ENCODE peak calls at places on chromosomes 12 and 14, in four cellular contexts. Q is fibroblast of lung, X is epithelial cell of esophagus, L is prostate gland. W is an unnamed sample.

GRCh38 chr12:30719060-30719459 is 23.4 kb upstream of the IPO8 start:
- DNase-seq in Q (peak), L (no peak), X (peak), W (no peak)

GRCh38 chr12:107525063-107525718 is 160.4 kb upstream of the PWP1 start:
- DNase-seq in L (no peak), X (no peak), Q (no peak), W (no peak)

GRCh38 chr14:33065634-33066033 is 127.0 kb downstream of the NPAS3 start:
- DNase-seq in L (no peak), Q (no peak), X (no peak), W (no peak)

GRCh38 chr12:126676426-126676825 is 1590.5 kb upstream of the TMEM132C start:
- DNase-seq in Q (peak), X (no peak), L (no peak), W (no peak)

GRCh38 chr12:104720346-104721064 is 237.6 kb downstream of the SLC41A2 start:
- DNase-seq in X (no peak), L (no peak), Q (peak), W (no peak)

GRCh38 chr12:131093971-131094830 is 140.5 kb downstream of the ADGRD1 start:
- DNase-seq in Q (no peak), X (no peak), L (no peak), W (no peak)

GRCh38 chr14:35829449-35829848 is 3.3 kb downstream of the BRMS1L start:
- DNase-seq in L (no peak), Q (peak), X (no peak), W (no peak)

GRCh38 chr12:40002178-40003169 is 103.4 kb downstream of the SLC2A13 start:
- DNase-seq in X (no peak), L (no peak), Q (no peak), W (no peak)

DNA sequence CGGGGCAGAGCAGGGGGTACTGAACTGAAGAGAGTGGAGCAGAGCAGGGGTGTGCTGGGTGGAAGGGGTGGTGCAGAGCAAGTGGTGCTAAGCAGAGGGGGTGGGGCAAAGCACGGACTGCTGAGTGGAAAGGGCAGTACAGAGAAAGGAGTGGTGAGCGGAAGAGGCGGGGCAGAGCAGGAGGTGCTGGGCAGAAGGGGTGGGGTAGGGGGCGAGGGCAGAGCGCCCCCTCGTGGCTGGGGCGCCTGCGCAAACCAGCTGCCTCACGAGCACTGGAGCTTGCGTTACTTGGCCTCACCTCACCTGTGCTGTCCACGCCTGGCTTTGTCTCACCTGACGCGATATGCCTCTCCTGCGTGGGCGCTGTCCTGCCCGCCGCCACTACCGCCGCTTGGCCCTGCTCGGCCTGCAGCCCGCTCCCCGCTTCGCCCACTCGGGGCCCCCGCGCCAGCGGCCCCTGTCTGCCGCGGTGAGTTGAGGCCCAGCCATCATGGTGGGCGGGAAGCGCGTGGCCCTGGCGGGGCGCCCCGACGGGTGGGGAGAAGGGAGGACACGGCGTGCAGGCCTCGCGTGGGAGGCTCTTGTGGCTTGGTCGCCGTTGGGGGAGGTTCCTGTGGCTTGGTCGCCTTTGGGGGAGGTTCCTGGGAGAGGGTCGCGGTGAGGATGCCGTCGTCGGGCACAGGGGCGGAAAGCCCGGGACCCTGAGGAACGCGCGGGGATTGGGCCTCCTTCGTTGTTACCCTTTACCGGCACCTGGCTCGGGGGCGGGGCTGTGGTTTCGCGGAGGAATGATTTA is at the start of gene COX8C:
- DNase-seq in X (no peak), L (no peak), Q (no peak), W (no peak)
- TF ChIP-seq CTCF in X (no peak), L (no peak), Q (no peak), W (no peak)

DNA sequence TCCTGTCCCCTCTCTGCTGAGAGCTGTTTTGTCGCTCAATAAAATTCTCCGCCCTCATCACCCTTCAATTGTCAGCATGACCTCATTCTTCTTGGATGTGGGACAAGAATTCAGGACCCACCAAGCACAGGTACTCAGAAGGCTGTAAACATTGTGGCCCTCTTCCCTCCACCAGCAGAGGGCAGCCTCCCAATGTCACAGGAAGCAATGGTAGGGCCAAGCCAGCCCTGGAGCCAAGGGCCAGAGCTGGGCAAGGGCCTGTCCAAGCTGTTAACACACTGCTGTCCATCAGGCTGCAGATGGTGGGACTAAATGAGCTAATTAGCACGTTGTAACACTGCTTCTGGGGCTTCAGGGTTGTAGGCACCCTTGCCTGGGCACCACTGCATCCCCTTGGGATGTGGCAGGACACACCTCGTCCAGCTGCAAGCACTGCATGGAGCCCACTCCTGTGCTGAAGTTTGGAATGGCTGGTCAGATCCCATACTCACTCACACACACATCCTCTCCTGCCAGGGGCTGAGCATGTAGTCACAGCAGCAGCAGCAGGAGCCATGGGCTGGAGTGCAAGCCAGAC is 62.7 kb upstream of the HECTD1 start:
- DNase-seq in X (no peak), L (no peak), Q (no peak), W (no peak)
- TF ChIP-seq CTCF in X (peak), L (no peak), Q (no peak), W (no peak)

DNA sequence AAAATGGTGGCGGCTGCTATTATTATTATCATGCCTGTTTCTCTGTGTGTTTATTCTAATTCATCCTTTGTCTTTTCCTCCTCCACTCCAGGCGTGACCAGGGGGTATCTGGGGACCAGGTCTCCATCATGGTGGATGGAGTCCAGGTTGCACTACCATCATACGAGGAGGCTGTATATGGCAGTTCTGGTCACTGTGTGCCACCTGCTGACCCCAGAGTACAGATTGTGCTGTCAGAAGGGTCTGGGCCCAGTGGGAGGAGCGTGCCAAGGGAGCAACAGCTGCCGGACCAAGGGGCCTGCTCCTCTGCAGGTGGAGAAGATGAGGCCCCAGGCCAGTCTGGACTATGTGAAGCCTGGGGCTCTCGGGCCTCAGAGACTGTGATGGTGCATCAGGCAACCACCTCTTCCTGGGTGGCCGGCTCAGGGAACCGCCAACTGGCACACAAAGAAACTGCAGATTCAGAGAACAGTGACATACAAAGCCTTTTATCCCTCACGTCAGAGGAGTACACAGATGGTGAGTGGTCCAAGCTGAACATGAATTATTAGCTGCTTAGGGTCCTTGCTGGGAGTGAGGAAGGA is 58.3 kb upstream of the SRSF5 start:
- DNase-seq in Q (no peak), X (peak), L (no peak), W (no peak)
- TF ChIP-seq CTCF in Q (peak), X (peak), L (peak), W (no peak)

DNA sequence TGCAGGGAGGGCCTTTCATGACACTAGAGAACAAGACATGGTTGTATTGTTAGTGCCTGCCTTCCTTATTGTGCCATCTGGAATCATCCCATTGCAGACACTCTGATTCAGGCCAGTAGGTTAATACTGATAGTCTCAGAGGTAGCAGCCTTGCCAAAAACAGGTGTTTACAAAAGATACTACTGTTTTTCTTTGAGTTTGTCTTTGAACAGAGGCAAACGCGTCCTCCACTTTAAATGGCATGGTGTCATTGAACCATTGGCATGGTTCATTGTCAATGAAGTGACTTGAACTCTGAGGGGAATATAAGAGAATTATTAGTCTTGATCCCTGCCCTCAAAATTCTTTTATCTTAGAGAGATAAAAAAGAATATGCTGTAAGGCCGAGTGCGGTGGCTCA is 4.2 kb downstream of the FNTB start:
- DNase-seq in L (no peak), Q (no peak), X (no peak), W (no peak)
- TF ChIP-seq CTCF in L (no peak), Q (no peak), X (no peak), W (no peak)

GRCh38 chr14:69505338-69506240 is 21.1 kb downstream of the PLEKHD1 start:
- DNase-seq in L (no peak), Q (no peak), X (no peak), W (no peak)
- TF ChIP-seq CTCF in L (no peak), Q (no peak), X (no peak), W (no peak)

DNA sequence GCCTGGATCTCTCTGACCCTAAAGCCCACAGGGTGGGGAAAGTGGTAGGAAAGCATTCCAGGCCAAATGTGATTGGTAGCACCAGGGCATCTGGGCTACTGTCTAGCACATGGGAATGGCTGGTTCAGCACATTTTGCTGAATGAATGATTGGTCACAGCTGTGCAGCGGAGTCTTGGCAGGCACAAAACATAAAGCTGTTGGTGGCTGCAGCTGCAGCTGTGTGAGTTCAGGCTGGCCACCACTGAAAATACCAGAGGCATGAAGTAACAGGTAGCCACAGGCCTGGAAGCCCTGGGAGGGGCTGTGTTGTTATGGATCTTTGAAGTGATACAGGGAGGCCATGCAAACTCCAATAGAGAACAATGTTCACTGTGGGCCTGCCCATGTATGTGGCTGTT is 72.7 kb downstream of the MYRFL start:
- DNase-seq in L (no peak), Q (peak), X (peak), W (no peak)
- TF ChIP-seq CTCF in L (no peak), Q (no peak), X (no peak), W (no peak)

DNA sequence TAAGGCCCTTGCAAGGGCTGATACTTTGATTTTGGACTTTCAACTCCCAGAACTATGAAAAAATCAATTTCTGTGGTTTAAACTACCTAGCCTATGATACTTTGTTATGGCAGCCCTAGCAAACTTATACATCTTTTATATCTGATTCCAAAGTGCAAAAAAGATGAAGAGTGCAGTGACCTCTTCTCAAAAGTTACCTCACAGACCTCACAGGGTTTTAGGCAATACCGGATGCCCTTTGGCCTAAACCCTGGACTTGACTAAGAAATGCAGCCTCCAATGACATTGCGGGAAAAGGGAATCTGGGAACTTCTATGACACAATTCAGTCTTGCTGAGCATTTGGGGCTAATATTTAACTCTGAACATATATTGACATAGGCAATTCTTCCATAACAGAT is 63.3 kb downstream of the IGF1 start:
- DNase-seq in L (no peak), X (no peak), Q (no peak), W (no peak)
- TF ChIP-seq CTCF in L (no peak), X (no peak), Q (no peak), W (no peak)

GRCh38 chr14:37707716-37708115 is 112.3 kb downstream of the TTC6 start:
- DNase-seq in X (peak), L (no peak), Q (peak), W (no peak)

GRCh38 chr14:37712976-37713431 is 117.6 kb downstream of the TTC6 start:
- DNase-seq in Q (no peak), L (no peak), X (peak), W (no peak)

GRCh38 chr14:37708481-37708880 is 113.1 kb downstream of the TTC6 start:
- DNase-seq in Q (peak), L (no peak), X (no peak), W (no peak)

GRCh38 chr14:37711499-37712475 is 116.4 kb downstream of the TTC6 start:
- DNase-seq in L (no peak), X (no peak), Q (no peak), W (no peak)

GRCh38 chr14:37709419-37710195 is 114.2 kb downstream of the TTC6 start:
- DNase-seq in L (no peak), X (peak), Q (peak), W (no peak)
- TF ChIP-seq CTCF in L (peak), X (peak), Q (no peak), W (peak)

W was measured in endothelial cell.